ENCODE peak calls at places on chromosomes 4 and X, in six cellular contexts. D is uterus, T is right lobe of liver, X is breast epithelium, J is NB4, A is body of pancreas. G is an unnamed sample.

GRCh38 chrX:101759000-101759399 is 99.3 kb upstream of the ARMCX2 start:
- DNase-seq in T (peak), J (peak), A (peak), X (no peak), D (peak), G (no peak)

GRCh38 chr4:152971053-152971452 is 34.9 kb downstream of the FHDC1 start:
- DNase-seq in X (no peak), D (no peak), J (no peak), T (no peak), A (no peak), G (no peak)

GRCh38 chr4:8029689-8030088 is 90.0 kb upstream of the AFAP1 start:
- DNase-seq in D (no peak), A (no peak), T (no peak), X (no peak), J (no peak), G (no peak)

GRCh38 chr4:12933760-12934221 is 550.3 kb downstream of the RAB28 start:
- DNase-seq in J (no peak), T (no peak), A (no peak), X (no peak), D (no peak), G (no peak)

GRCh38 chr4:69875986-69876542 is 16.1 kb upstream of the SULT1E1 start:
- DNase-seq in A (no peak), D (no peak), X (no peak), T (no peak), J (no peak), G (no peak)

GRCh38 chrX:115535421-115535820 is 25.6 kb upstream of the PLS3 start:
- DNase-seq in A (no peak), X (no peak), D (no peak), J (no peak), T (no peak), G (no peak)

GRCh38 chrX:56812515-56813105 is 83.6 kb downstream of the NBDY start:
- DNase-seq in T (no peak), J (no peak), D (no peak), A (no peak), X (no peak), G (no peak)

GRCh38 chr4:12555011-12555410 is 929.1 kb downstream of the RAB28 start:
- DNase-seq in X (no peak), D (no peak), T (no peak), A (no peak), J (peak), G (no peak)

GRCh38 chr4:156294577-156294976 is 340.9 kb upstream of the CTSO start:
- DNase-seq in X (no peak), A (no peak), D (no peak), J (peak), T (no peak), G (no peak)

GRCh38 chr4:125389713-125390112 is 75.0 kb downstream of the FAT4 start:
- DNase-seq in J (no peak), A (no peak), D (no peak), X (no peak), T (no peak), G (no peak)

GRCh38 chr4:114911141-114911540 is 202.3 kb downstream of the NDST4 start:
- DNase-seq in J (no peak), D (no peak), A (no peak), X (no peak), T (no peak), G (no peak)

GRCh38 chr4:152374606-152375285 is 161.1 kb downstream of the FBXW7 start:
- DNase-seq in X (no peak), A (no peak), T (no peak), D (no peak), J (no peak), G (no peak)

GRCh38 chr4:168200685-168201084 is 108.3 kb downstream of the ANXA10 start:
- DNase-seq in D (no peak), X (no peak), J (no peak), T (no peak), A (no peak), G (no peak)

GRCh38 chr4:102139132-102139573 is 206.1 kb downstream of the SLC39A8 start:
- DNase-seq in A (no peak), J (no peak), T (no peak), X (no peak), D (peak), G (no peak)

GRCh38 chr4:3829211-3829953 is 63.2 kb downstream of the ADRA2C start:
- DNase-seq in T (no peak), J (no peak), A (no peak), X (no peak), D (no peak), G (no peak)

GRCh38 chrX:41720125-41720780 is 3.7 kb upstream of the GPR82 start:
- DNase-seq in A (no peak), D (no peak), T (no peak), X (no peak), J (peak), G (peak)

GRCh38 chr4:158606969-158607368 is 64.7 kb downstream of the C4orf46 start:
- DNase-seq in D (no peak), T (no peak), X (no peak), A (no peak), J (no peak), G (no peak)

GRCh38 chr4:101019941-101020401 is 327.4 kb downstream of the PPP3CA start:
- DNase-seq in A (no peak), J (no peak), D (no peak), T (no peak), X (no peak), G (no peak)

GRCh38 chr4:2220016-2220620 is 21.8 kb downstream of the HAUS3 start:
- DNase-seq in T (peak), A (peak), J (peak), X (peak), D (peak), G (peak)

GRCh38 chr4:104501290-104501689 is 6.6 kb upstream of the CXXC4 start:
- DNase-seq in J (no peak), X (no peak), A (no peak), T (no peak), D (no peak), G (no peak)

GRCh38 chr4:94368459-94368858 is 25.8 kb upstream of the HPGDS start:
- DNase-seq in D (no peak), T (no peak), A (no peak), J (no peak), X (no peak), G (no peak)

GRCh38 chrX:130575831-130576404 is 174.1 kb downstream of the RBMX2 start:
- DNase-seq in T (peak), X (no peak), D (peak), A (peak), J (peak), G (no peak)

GRCh38 chr4:41305486-41305885 is 48.8 kb downstream of the UCHL1 start:
- DNase-seq in X (no peak), J (no peak), A (no peak), T (no peak), D (no peak), G (no peak)

GRCh38 chr4:1711055-1711905 is 839 bp downstream of the SLBP start:
- DNase-seq in X (no peak), T (peak), A (peak), D (peak), J (peak), G (no peak)

GRCh38 chr4:48542888-48543287 is 52.8 kb downstream of the ZAR1 start:
- DNase-seq in X (no peak), T (no peak), J (no peak), D (no peak), A (no peak), G (no peak)

GRCh38 chr4:173943547-173943946 is 339.9 kb downstream of the FBXO8 start:
- DNase-seq in J (peak), A (no peak), T (no peak), D (no peak), X (no peak), G (no peak)

GRCh38 chr4:10013722-10014121 is 7.6 kb downstream of the SLC2A9 start:
- DNase-seq in T (peak), X (no peak), D (no peak), J (peak), A (peak), G (no peak)

GRCh38 chr4:156799121-156799589 is 172.4 kb downstream of the PDGFC start:
- DNase-seq in T (no peak), J (no peak), D (no peak), X (no peak), A (no peak), G (no peak)

GRCh38 chrX:97616883-97617510 is 733.3 kb downstream of the RPA4 start:
- DNase-seq in X (no peak), D (no peak), J (peak), A (no peak), T (no peak), G (no peak)

GRCh38 chr4:89538886-89539285 is 231.3 kb upstream of the GPRIN3 start:
- DNase-seq in T (no peak), A (no peak), X (no peak), J (no peak), D (no peak), G (no peak)

GRCh38 chrX:82412851-82413250 is 1095.2 kb upstream of the POU3F4 start:
- DNase-seq in A (no peak), X (no peak), J (no peak), T (no peak), D (no peak), G (no peak)

GRCh38 chr4:181293541-181293940 is 949.7 kb upstream of the TENM3 start:
- DNase-seq in T (no peak), D (no peak), X (no peak), J (no peak), A (no peak), G (no peak)

GRCh38 chr4:110009526-110009925 is 96.8 kb downstream of the EGF start:
- DNase-seq in X (no peak), T (no peak), D (no peak), A (no peak), J (no peak), G (no peak)

GRCh38 chrX:1853447-1853846 is 238.6 kb downstream of the ASMT start:
- DNase-seq in X (no peak), J (no peak), A (no peak), T (no peak), D (no peak), G (no peak)

GRCh38 chr4:101855239-101855638 is 64.7 kb downstream of the BANK1 start:
- DNase-seq in X (no peak), T (no peak), A (no peak), J (no peak), D (no peak), G (no peak)

GRCh38 chr4:58061967-58062366 is 951.8 kb upstream of the IGFBP7 start:
- DNase-seq in D (no peak), T (no peak), X (no peak), J (peak), A (no peak), G (no peak)

GRCh38 chr4:117334451-117335188 is 249.2 kb upstream of the TRAM1L1 start:
- DNase-seq in T (no peak), X (no peak), A (no peak), D (no peak), J (no peak), G (no peak)

GRCh38 chr4:113052379-113052951 is 3.0 kb downstream of the ANK2 start:
- DNase-seq in A (no peak), X (no peak), T (no peak), J (peak), D (no peak), G (no peak)

DNA sequence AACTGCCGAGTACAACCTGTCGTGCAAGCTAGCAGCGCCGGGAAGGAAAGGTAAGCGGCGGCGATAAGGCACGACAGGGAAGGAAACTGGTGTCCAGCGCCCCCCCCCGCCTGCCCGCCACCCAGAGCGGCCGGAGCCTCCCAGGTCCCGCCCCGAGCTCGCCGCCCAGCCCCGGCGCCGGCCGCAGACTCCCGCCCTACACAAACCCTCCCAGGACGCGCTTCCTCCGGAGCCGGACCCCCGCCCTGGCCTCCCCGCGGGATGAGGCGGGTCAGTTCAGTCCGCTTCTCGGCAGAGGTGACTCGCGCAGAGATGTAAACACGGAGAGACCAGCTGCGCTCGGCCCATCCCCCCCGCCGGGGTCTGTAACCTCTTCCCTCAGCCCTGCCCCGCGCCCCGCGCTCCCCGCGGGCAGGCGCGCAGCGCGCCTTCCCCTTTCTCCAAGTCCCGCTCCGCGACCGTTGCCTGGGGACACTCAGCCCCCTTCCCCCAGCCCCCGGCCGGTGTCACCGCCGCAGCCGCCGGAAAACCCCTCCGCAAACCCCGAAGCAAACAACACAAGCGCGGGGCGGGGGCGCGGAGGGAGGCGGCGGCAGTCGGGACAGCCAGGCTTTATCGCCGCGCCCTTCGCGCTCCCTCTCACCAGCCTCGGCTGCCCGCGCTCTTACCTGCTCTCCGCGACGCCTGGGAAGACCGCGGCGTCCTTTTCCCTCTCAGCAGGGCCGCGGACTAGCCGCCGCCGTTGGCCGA is 544 bp downstream of the ELF2 start:
- DNase-seq in T (peak), X (peak), A (peak), D (peak), J (peak), G (peak)
- TF ChIP-seq POLR2A in T (peak), X (no peak), A (peak), D (peak), J (no peak), G (no peak)

GRCh38 chrX:154445776-154446175 is 1.8 kb downstream of the FAM50A start:
- DNase-seq in A (no peak), T (no peak), X (no peak), J (no peak), D (no peak), G (peak)

GRCh38 chrX:154441984-154442707 is 1.8 kb upstream of the FAM50A start:
- DNase-seq in X (peak), A (peak), T (no peak), D (no peak), J (no peak), G (peak)

GRCh38 chrX:154443479-154443910 is 446 bp upstream of the FAM50A start:
- DNase-seq in X (no peak), D (no peak), T (no peak), J (no peak), A (no peak), G (no peak)

GRCh38 chrX:154444755-154445246 is 860 bp downstream of the FAM50A start:
- DNase-seq in A (no peak), D (no peak), J (no peak), T (no peak), X (no peak), G (peak)

DNA sequence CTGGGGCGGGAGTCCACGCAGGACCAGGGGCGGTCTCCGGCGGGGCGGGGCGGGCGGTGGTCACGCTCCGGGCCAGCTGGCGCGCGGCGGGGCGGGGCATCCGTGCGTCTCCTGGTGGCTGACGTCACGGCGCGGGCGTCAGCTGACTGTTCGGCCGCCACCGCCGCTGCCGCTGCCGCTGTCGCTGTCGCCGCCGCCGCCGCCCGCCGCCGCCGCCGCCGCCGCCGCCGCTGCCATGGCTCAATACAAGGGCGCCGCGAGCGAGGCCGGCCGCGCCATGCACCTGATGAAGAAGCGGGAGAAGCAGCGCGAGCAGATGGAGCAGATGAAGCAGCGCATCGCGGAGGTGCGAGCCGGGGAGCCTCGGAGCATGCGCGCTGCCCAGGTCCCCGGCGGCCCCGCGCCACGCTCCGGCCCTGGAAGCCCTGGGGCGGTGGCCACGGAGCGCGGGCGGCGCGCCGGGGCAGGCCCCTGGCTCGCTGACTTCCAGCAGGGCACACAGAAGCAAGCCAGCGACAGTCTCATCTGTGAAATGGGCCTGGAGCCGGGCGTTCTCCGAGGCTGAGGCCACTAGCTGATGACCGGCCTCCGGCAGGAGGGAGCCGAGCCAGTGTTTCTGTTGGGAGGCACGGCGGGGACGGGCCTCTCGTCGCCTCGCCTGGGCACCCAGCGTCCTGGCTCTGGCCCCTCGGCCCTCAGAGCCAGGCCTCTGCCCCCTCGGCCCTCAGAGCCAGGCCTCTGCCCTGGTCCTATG is at the start of gene FAM50A:
- DNase-seq in J (peak), T (peak), D (peak), X (peak), A (peak), G (peak)
- TF ChIP-seq POLR2A in J (no peak), T (peak), D (peak), X (no peak), A (no peak), G (no peak)

DNA sequence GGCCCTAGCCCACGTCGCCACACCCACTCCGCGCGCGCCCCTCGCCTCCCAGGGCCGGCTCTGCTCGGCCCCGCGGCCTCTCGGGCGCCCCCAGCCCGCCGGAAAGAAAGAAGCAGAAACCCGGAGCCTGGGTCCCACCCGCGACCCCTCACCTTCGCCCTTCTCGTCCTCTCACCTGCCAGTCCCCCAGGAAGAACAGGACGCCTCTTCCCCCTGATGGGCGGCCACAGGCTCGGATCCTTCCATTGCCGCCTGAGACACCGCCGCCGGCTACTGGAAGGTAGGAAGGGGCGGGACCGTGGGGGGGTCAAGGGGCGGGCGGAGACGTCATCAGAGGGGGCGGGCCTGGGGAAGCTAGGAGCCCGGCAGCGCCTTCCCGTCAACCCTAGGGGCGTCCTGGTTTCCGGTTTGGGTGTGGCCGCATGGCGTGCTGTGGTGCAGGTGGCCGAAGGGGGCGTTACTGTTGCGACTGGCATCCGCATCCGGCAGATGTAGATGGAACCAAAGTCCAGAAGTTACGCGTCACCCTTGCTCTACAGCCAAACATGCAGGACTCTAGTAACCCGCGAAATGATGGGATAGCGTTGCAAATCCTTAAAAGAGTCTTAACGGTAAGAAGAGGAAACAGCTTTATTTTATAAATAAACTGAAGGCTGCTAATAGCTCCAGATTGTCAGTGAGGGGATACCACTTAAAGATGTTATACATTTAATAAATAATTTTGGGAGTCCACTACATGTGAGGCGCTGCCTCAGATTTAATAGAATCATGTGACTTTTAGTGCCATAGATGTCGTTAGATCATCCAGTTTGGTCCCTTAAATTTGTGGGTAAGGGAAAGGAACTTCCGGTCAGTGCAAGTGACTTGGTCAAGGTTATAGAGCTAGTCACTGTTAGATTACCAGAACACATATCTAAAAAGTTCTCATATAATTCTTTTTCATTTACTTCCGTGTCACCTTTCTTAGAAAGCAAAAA is at the start of gene UBA6:
- DNase-seq in X (peak), J (peak), D (peak), A (peak), T (peak), G (peak)
- TF ChIP-seq POLR2A in X (no peak), J (peak), D (peak), A (peak), T (peak), G (no peak)

DNA sequence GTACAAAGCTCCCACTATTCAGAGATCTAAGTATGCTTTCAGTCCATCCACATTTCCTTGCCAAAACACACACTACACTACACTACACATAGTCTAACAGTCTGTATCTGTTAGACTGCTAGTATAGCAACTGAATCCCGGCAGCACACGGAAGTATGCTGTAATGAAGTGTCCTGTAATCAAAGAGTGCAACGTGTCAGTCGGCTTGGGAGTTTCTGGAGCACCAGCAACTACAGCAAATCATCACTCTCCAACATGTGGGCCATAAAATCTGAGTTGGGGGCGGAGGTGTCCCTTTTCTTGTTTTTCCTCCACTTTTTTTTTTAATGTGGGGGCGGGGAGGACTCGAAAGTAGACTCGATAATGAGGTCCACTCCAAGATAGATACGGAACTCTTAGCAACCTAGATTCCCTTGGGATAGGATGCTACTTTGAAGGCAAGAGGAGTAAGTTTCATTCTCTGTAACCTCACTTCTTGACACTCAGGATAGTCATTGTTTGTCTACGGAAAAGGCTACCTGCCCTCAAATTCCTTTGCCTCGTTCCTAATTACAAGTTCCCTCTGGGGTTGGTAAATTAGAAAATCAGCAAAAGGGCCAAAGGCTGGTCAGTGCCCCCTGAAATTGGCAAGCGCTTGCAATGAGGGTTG is 722 bp downstream of the SLC10A7 start:
- DNase-seq in D (no peak), T (peak), A (peak), X (no peak), J (peak), G (no peak)
- TF ChIP-seq POLR2A in D (no peak), T (peak), A (peak), X (no peak), J (no peak), G (no peak)

GRCh38 chrX:153927686-153927935 is 1.5 kb upstream of the ARHGAP4 start:
- DNase-seq in T (no peak), A (no peak), X (no peak), D (no peak), J (no peak), G (no peak)

GRCh38 chrX:153926594-153926862 is 464 bp upstream of the ARHGAP4 start:
- DNase-seq in T (no peak), A (no peak), X (no peak), D (no peak), J (no peak), G (no peak)

GRCh38 chrX:153925387-153925738 is 701 bp downstream of the ARHGAP4 start:
- DNase-seq in A (no peak), T (no peak), J (no peak), D (no peak), X (no peak), G (no peak)

GRCh38 chrX:153926863-153927685 is 1.0 kb upstream of the ARHGAP4 start:
- DNase-seq in J (peak), D (no peak), X (no peak), T (peak), A (peak), G (peak)

GRCh38 chrX:153925739-153926593 is at the start of gene ARHGAP4:
- DNase-seq in A (no peak), D (no peak), T (peak), J (no peak), X (no peak), G (peak)
- TF ChIP-seq POLR2A in A (peak), D (no peak), T (no peak), J (no peak), X (no peak), G (no peak)